ENCODE peak calls at places on chromosomes 6 and 20, in eight cellular contexts. One of them, this sample, is unnamed.
A peak's percentile ranks its signal among the peaks of the same experiment; 100 is the strongest.

GRCh38 chr6:1610497-1611321 is 994 bp downstream of the FOXC1 start:
- DNase-seq in A673: no peak
- DNase-seq in fibroblast of the aortic adventitia: peak; percentile 41
- DNase-seq in GM23338: peak; percentile 52
- DNase-seq in mucosa of descending colon: no peak
- DNase-seq in psoas muscle: no peak
- DNase-seq in hepatocyte: peak; percentile 25
- DNase-seq in AG09309: no peak
- DNase-seq in this sample: no peak

GRCh38 chr6:16420332-16420714 is 181.9 kb downstream of the GMPR start:
- DNase-seq in A673: no peak
- DNase-seq in fibroblast of the aortic adventitia: no peak
- DNase-seq in GM23338: no peak
- DNase-seq in mucosa of descending colon: no peak
- DNase-seq in psoas muscle: no peak
- DNase-seq in hepatocyte: no peak
- DNase-seq in AG09309: no peak
- DNase-seq in this sample: no peak

GRCh38 chr6:23584134-23584763 is 541.8 kb upstream of the NRSN1 start:
- DNase-seq in A673: no peak
- DNase-seq in fibroblast of the aortic adventitia: no peak
- DNase-seq in GM23338: no peak
- DNase-seq in mucosa of descending colon: no peak
- DNase-seq in psoas muscle: no peak
- DNase-seq in hepatocyte: no peak
- DNase-seq in AG09309: no peak
- DNase-seq in this sample: no peak

GRCh38 chr20:38685853-38686473 is 38.3 kb upstream of the SLC32A1 start:
- DNase-seq in A673: peak; percentile 71
- DNase-seq in fibroblast of the aortic adventitia: peak; percentile 47
- DNase-seq in GM23338: peak; percentile 86
- DNase-seq in mucosa of descending colon: peak; percentile 69
- DNase-seq in psoas muscle: peak; percentile 16
- DNase-seq in hepatocyte: peak; percentile 78
- DNase-seq in AG09309: no peak
- DNase-seq in this sample: no peak

GRCh38 chr6:167735498-167736201 is 91.1 kb upstream of the AFDN start:
- DNase-seq in A673: peak; percentile 24
- DNase-seq in fibroblast of the aortic adventitia: no peak
- DNase-seq in GM23338: no peak
- DNase-seq in mucosa of descending colon: no peak
- DNase-seq in psoas muscle: no peak
- DNase-seq in hepatocyte: no peak
- DNase-seq in AG09309: no peak
- DNase-seq in this sample: no peak

GRCh38 chr6:110495949-110496348 is 19.5 kb upstream of the SLC22A16 start:
- DNase-seq in A673: no peak
- DNase-seq in fibroblast of the aortic adventitia: no peak
- DNase-seq in GM23338: no peak
- DNase-seq in mucosa of descending colon: no peak
- DNase-seq in psoas muscle: no peak
- DNase-seq in hepatocyte: no peak
- DNase-seq in AG09309: no peak
- DNase-seq in this sample: no peak

GRCh38 chr20:48338717-48339116 is 489.1 kb downstream of the PREX1 start:
- DNase-seq in A673: no peak
- DNase-seq in fibroblast of the aortic adventitia: peak; percentile 68
- DNase-seq in GM23338: no peak
- DNase-seq in mucosa of descending colon: no peak
- DNase-seq in psoas muscle: no peak
- DNase-seq in hepatocyte: no peak
- DNase-seq in AG09309: no peak
- DNase-seq in this sample: no peak

GRCh38 chr6:85395746-85396145 is 54.1 kb upstream of the NT5E start:
- DNase-seq in A673: peak; percentile 54
- DNase-seq in fibroblast of the aortic adventitia: no peak
- DNase-seq in GM23338: no peak
- DNase-seq in mucosa of descending colon: no peak
- DNase-seq in psoas muscle: no peak
- DNase-seq in hepatocyte: no peak
- DNase-seq in AG09309: no peak
- DNase-seq in this sample: no peak

GRCh38 chr6:25934181-25934580 is 3.7 kb upstream of the SLC17A2 start:
- DNase-seq in A673: no peak
- DNase-seq in fibroblast of the aortic adventitia: no peak
- DNase-seq in GM23338: no peak
- DNase-seq in mucosa of descending colon: no peak
- DNase-seq in psoas muscle: no peak
- DNase-seq in hepatocyte: no peak
- DNase-seq in AG09309: no peak
- DNase-seq in this sample: no peak

GRCh38 chr6:25934735-25935313 is 4.3 kb upstream of the SLC17A2 start:
- DNase-seq in A673: no peak
- DNase-seq in fibroblast of the aortic adventitia: no peak
- DNase-seq in GM23338: no peak
- DNase-seq in mucosa of descending colon: no peak
- DNase-seq in psoas muscle: no peak
- DNase-seq in hepatocyte: no peak
- DNase-seq in AG09309: no peak
- DNase-seq in this sample: no peak

GRCh38 chr6:25928562-25929324 is 1.7 kb downstream of the SLC17A2 start:
- DNase-seq in A673: no peak
- DNase-seq in fibroblast of the aortic adventitia: no peak
- DNase-seq in GM23338: no peak
- DNase-seq in mucosa of descending colon: no peak
- DNase-seq in psoas muscle: no peak
- DNase-seq in hepatocyte: no peak
- DNase-seq in AG09309: no peak
- DNase-seq in this sample: no peak

GRCh38 chr6:25930532-25931410 is at the start of gene SLC17A2:
- DNase-seq in A673: no peak
- DNase-seq in fibroblast of the aortic adventitia: no peak
- DNase-seq in GM23338: no peak
- DNase-seq in mucosa of descending colon: no peak
- DNase-seq in psoas muscle: no peak
- DNase-seq in hepatocyte: no peak
- DNase-seq in AG09309: no peak
- DNase-seq in this sample: no peak

DNA sequence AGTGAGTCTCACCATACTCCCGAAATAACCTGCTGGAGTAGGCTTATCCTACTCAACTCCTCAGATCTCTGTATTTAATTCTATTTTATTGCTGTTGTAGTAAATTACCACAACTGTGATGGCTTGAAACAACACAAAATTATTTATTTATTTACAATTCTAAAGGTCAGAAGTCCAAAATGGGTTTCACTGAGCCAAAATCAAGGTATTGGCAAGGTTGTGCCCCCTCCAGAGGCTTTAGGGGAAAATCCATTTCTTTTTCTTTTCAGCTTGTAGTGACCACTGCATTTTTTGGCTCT is 869 bp upstream of the SLC17A2 start:
- DNase-seq in A673: no peak
- DNase-seq in fibroblast of the aortic adventitia: no peak
- DNase-seq in GM23338: no peak
- DNase-seq in mucosa of descending colon: no peak
- DNase-seq in psoas muscle: no peak
- DNase-seq in hepatocyte: no peak
- DNase-seq in AG09309: no peak
- DNase-seq in this sample: no peak
- TF ChIP-seq CTCF in A673: no peak
- TF ChIP-seq CTCF in fibroblast of the aortic adventitia: no peak
- TF ChIP-seq CTCF in GM23338: no peak
- TF ChIP-seq CTCF in mucosa of descending colon: no peak
- TF ChIP-seq CTCF in psoas muscle: no peak
- TF ChIP-seq CTCF in hepatocyte: no peak
- TF ChIP-seq CTCF in AG09309: no peak
- TF ChIP-seq CTCF in this sample: no peak

GRCh38 chr6:82246802-82247633 is 526 bp downstream of the IBTK start:
- DNase-seq in A673: peak; percentile 79
- DNase-seq in fibroblast of the aortic adventitia: peak; percentile 45
- DNase-seq in GM23338: peak; percentile 87
- DNase-seq in mucosa of descending colon: peak; percentile 77
- DNase-seq in psoas muscle: peak; percentile 64
- DNase-seq in hepatocyte: peak; percentile 84
- DNase-seq in AG09309: no peak
- DNase-seq in this sample: no peak

GRCh38 chr6:82240191-82240590 is 7.4 kb downstream of the IBTK start:
- DNase-seq in A673: no peak
- DNase-seq in fibroblast of the aortic adventitia: no peak
- DNase-seq in GM23338: peak; percentile 7
- DNase-seq in mucosa of descending colon: no peak
- DNase-seq in psoas muscle: no peak
- DNase-seq in hepatocyte: no peak
- DNase-seq in AG09309: no peak
- DNase-seq in this sample: no peak

GRCh38 chr6:82246370-82246769 is 1.2 kb downstream of the IBTK start:
- DNase-seq in A673: no peak
- DNase-seq in fibroblast of the aortic adventitia: no peak
- DNase-seq in GM23338: no peak
- DNase-seq in mucosa of descending colon: no peak
- DNase-seq in psoas muscle: no peak
- DNase-seq in hepatocyte: no peak
- DNase-seq in AG09309: no peak
- DNase-seq in this sample: no peak

GRCh38 chr6:82245376-82245775 is 2.2 kb downstream of the IBTK start:
- DNase-seq in A673: no peak
- DNase-seq in fibroblast of the aortic adventitia: no peak
- DNase-seq in GM23338: no peak
- DNase-seq in mucosa of descending colon: no peak
- DNase-seq in psoas muscle: no peak
- DNase-seq in hepatocyte: no peak
- DNase-seq in AG09309: no peak
- DNase-seq in this sample: no peak

DNA sequence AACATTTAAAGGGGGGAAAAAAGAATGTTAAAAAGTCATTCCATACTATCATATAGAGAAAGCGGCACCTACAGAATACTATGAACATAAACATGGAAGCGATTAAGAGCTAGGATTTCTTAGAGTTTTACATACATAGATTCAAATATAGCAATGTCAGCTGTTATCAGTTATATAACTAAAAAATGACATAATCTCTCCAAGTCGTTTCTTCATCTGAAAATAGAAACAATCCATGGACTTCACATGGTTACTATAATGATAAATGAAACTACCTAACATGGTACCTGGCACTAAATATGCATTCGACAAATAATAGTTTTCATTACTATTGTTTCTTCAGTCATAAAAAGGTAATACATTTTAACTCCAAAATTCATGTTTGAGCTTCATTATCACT is 3.7 kb downstream of the IBTK start:
- DNase-seq in A673: no peak
- DNase-seq in fibroblast of the aortic adventitia: no peak
- DNase-seq in GM23338: no peak
- DNase-seq in mucosa of descending colon: no peak
- DNase-seq in psoas muscle: no peak
- DNase-seq in hepatocyte: no peak
- DNase-seq in AG09309: no peak
- DNase-seq in this sample: no peak
- H3K4me3 ChIP-seq in A673: no peak overlapping the region
- H3K4me3 ChIP-seq in fibroblast of the aortic adventitia: no peak overlapping the region
- H3K4me3 ChIP-seq in GM23338: no peak overlapping the region
- H3K4me3 ChIP-seq in mucosa of descending colon: no peak overlapping the region
- H3K4me3 ChIP-seq in psoas muscle: no peak overlapping the region
- H3K4me3 ChIP-seq in hepatocyte: no peak overlapping the region
- H3K4me3 ChIP-seq in AG09309: no peak overlapping the region
- H3K4me3 ChIP-seq in this sample: no peak overlapping the region

DNA sequence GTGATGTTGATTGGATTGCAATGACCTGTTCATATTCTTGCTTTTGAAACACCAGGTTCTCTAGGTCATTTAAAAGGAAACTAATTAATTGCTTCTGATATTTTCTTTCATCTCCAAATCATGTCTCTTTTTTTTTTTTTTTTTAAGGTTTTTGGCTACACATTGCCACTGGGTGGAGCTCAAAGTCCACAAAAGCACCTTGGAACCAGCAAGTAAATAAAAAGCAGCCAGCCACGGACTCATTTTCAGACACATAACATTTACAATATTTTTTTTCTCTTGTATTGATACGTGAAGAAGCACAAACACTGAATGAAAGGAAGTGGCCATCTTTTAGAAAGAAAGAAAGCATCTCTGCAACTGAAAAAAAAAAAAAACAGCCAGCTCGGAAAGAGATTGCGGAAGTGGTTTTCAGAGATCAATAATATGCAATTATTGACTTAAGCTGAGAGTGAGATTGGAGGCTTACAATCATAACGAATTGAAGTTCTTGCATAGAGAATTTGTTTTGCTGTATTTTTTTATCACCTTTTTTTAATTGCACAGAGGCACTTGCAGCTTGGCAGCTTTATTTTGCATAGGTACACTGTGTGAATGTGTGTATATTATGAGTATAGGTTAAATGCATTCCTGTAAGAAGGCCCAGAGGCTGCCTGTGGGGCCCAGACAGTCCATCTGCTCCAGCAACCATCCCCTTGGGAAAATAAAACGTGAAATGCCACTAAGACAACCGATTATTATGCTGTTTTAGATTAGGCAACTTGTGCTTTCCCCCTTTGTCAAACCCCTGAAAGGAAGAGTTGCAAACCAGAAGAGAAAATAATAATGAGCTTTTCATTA is 28.2 kb downstream of the CGA start:
- DNase-seq in A673: peak; percentile 77
- DNase-seq in fibroblast of the aortic adventitia: peak; percentile 75
- DNase-seq in GM23338: peak; percentile 66
- DNase-seq in mucosa of descending colon: peak; percentile 68
- DNase-seq in psoas muscle: no peak
- DNase-seq in hepatocyte: peak; percentile 68
- DNase-seq in AG09309: peak; percentile 24
- DNase-seq in this sample: peak; percentile 20
- TF ChIP-seq CTCF in A673: peak; percentile 76
- TF ChIP-seq CTCF in fibroblast of the aortic adventitia: peak; percentile 46
- TF ChIP-seq CTCF in GM23338: peak; percentile 69
- TF ChIP-seq CTCF in mucosa of descending colon: no peak
- TF ChIP-seq CTCF in psoas muscle: peak; percentile 37
- TF ChIP-seq CTCF in hepatocyte: peak; percentile 76
- TF ChIP-seq CTCF in AG09309: peak; percentile 57
- TF ChIP-seq CTCF in this sample: peak; percentile 32

GRCh38 chr6:170135041-170135440 is 155.8 kb downstream of the DLL1 start:
- DNase-seq in A673: no peak
- DNase-seq in fibroblast of the aortic adventitia: no peak
- DNase-seq in GM23338: no peak
- DNase-seq in mucosa of descending colon: no peak
- DNase-seq in psoas muscle: no peak
- DNase-seq in hepatocyte: no peak
- DNase-seq in AG09309: no peak
- DNase-seq in this sample: no peak

GRCh38 chr6:170137176-170137891 is 153.5 kb downstream of the DLL1 start:
- DNase-seq in A673: no peak
- DNase-seq in fibroblast of the aortic adventitia: no peak
- DNase-seq in GM23338: no peak
- DNase-seq in mucosa of descending colon: no peak
- DNase-seq in psoas muscle: no peak
- DNase-seq in hepatocyte: no peak
- DNase-seq in AG09309: no peak
- DNase-seq in this sample: no peak

GRCh38 chr6:170136541-170137175 is 154.2 kb downstream of the DLL1 start:
- DNase-seq in A673: no peak
- DNase-seq in fibroblast of the aortic adventitia: no peak
- DNase-seq in GM23338: no peak
- DNase-seq in mucosa of descending colon: no peak
- DNase-seq in psoas muscle: no peak
- DNase-seq in hepatocyte: no peak
- DNase-seq in AG09309: no peak
- DNase-seq in this sample: no peak

GRCh38 chr6:170135461-170135820 is 155.4 kb downstream of the DLL1 start:
- DNase-seq in A673: no peak
- DNase-seq in fibroblast of the aortic adventitia: no peak
- DNase-seq in GM23338: no peak
- DNase-seq in mucosa of descending colon: no peak
- DNase-seq in psoas muscle: no peak
- DNase-seq in hepatocyte: no peak
- DNase-seq in AG09309: no peak
- DNase-seq in this sample: no peak

DNA sequence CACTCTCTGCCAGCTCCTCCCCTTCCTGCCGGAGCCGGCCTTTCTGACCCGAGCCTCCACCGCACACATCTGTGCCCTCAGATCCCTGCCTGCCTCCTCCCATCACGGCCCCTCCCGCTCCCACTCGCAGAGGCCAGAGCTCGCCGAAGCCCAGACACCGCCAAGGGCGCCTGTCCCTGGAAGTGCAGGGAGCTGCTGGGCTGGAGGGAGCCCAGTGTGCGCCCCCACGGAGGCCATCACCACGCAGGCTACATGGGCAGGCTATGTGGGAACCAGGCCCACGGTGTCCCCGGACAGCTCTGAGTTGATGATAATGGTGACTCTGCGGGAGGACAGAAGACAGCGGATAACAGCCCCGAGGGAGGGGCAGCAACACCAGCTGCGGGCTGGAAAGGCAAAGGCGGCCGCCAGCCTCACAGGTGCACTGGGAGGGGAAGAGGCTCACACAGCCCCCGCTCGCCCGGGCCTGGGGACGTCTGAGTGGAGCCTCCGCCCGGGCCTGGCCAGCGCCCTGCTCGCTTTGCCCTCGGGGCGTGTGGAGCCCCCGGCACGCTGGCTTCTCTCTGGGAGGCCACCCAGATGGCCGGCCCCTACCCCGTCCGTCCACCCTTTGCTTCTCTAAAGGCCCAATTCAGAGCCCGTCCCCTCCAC is 154.9 kb downstream of the DLL1 start:
- DNase-seq in A673: no peak
- DNase-seq in fibroblast of the aortic adventitia: no peak
- DNase-seq in GM23338: no peak
- DNase-seq in mucosa of descending colon: no peak
- DNase-seq in psoas muscle: no peak
- DNase-seq in hepatocyte: no peak
- DNase-seq in AG09309: no peak
- DNase-seq in this sample: no peak
- H3K4me3 ChIP-seq in A673: no peak overlapping the region
- H3K4me3 ChIP-seq in fibroblast of the aortic adventitia: no peak overlapping the region
- H3K4me3 ChIP-seq in GM23338: no peak overlapping the region
- H3K4me3 ChIP-seq in mucosa of descending colon: no peak overlapping the region
- H3K4me3 ChIP-seq in psoas muscle: peak overlapping the region; percentile 38
- H3K4me3 ChIP-seq in hepatocyte: no peak overlapping the region
- H3K4me3 ChIP-seq in AG09309: no peak overlapping the region
- H3K4me3 ChIP-seq in this sample: no peak overlapping the region